ENCODE peak calls at places on chromosomes 2 and 18, in five cellular contexts. H is SK-N-SH, E is HepG2, U is K562, S is H1. G is an unnamed sample.

GRCh38 chr2:73009177-73009839 is 62.2 kb downstream of the SFXN5 start:
- DNase-seq in E (no peak), U (no peak), H (no peak), S (no peak), G (no peak)

GRCh38 chr18:29301048-29301447 is 1124.1 kb upstream of the CDH2 start:
- DNase-seq in H (no peak), U (no peak), E (no peak), S (no peak), G (no peak)

GRCh38 chr2:156157670-156158069 is 174.9 kb downstream of the NR4A2 start:
- DNase-seq in U (no peak), E (no peak), H (no peak), S (no peak), G (no peak)

GRCh38 chr2:15300645-15301573 is 260.2 kb downstream of the NBAS start:
- DNase-seq in H (no peak), S (no peak), U (no peak), E (no peak), G (no peak)

GRCh38 chr18:62399781-62400308 is 74.7 kb downstream of the TNFRSF11A start:
- DNase-seq in H (peak; percentile 39), S (no peak), U (no peak), E (peak; percentile 79), G (no peak)

GRCh38 chr18:44826418-44827259 is 146.0 kb downstream of the SETBP1 start:
- DNase-seq in E (no peak), H (no peak), S (no peak), U (no peak), G (no peak)

GRCh38 chr2:109727929-109728447 is 66.1 kb upstream of the RGPD5 start:
- DNase-seq in U (no peak), E (no peak), H (no peak), S (no peak), G (no peak)

GRCh38 chr2:16972276-16972675 is 306.6 kb upstream of the CYRIA start:
- DNase-seq in S (no peak), E (no peak), U (no peak), H (no peak), G (no peak)

GRCh38 chr2:215717627-215718412 is 282.0 kb upstream of the FN1 start:
- DNase-seq in H (no peak), U (no peak), E (no peak), S (no peak), G (no peak)

GRCh38 chr18:76619342-76620315 is 124.6 kb upstream of the ZNF516 start:
- DNase-seq in E (no peak), U (no peak), S (no peak), H (no peak), G (no peak)

GRCh38 chr2:80326214-80326613 is 21.7 kb upstream of the LRRTM1 start:
- DNase-seq in H (peak; percentile 45), S (no peak), U (peak; percentile 12), E (peak; percentile 18), G (peak; percentile 17)

GRCh38 chr2:179486969-179487752 is 222.5 kb upstream of the SESTD1 start:
- DNase-seq in U (no peak), S (no peak), H (no peak), E (no peak), G (no peak)

GRCh38 chr2:226077841-226078240 is 678.3 kb downstream of the NYAP2 start:
- DNase-seq in U (no peak), H (no peak), S (no peak), E (no peak), G (no peak)

GRCh38 chr2:8525582-8526402 is 156.1 kb upstream of the ID2 start:
- DNase-seq in E (peak; percentile 92), U (peak; percentile 94), S (peak; percentile 10), H (peak; percentile 79), G (peak; percentile 90)

DNA sequence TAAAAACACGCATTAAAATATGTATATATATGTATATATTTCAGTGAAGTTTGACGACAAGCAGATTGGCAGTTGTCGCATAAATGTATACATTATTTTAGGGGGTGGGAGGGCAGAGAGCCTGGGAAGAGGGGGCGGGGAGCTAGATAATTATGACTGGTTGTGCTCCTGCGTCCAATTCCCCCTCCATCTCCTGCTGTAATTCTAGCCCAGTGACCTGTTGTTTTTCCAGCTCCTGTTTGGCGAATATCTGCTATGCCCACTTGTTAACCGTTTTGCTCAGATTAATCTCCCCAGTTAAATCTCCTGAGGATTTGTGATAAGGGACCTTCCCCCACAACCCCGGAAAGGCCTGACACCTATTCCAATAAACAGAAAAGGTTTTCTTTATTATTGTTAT is 684 bp downstream of the UNC80 start:
- DNase-seq in H (peak; percentile 82), E (no peak), U (no peak), S (no peak), G (no peak)
- TF ChIP-seq RFX5 in H (no peak), E (no peak), U (no peak), S (no peak), G (no peak)

GRCh38 chr2:144467479-144468210 is 52.3 kb downstream of the ZEB2 start:
- DNase-seq in S (no peak), H (no peak), U (no peak), E (no peak), G (no peak)
- H4K20me1 ChIP-seq in S (no peaks in the 10 kb centered on the region), H (peaks cover 56% of the 10 kb centered on the region), U (peaks cover 12% of the 10 kb centered on the region), E (no peaks in the 10 kb centered on the region), G (no peaks in the 10 kb centered on the region)

GRCh38 chr2:1618974-1619373 is 125.3 kb downstream of the PXDN start:
- DNase-seq in E (no peak), S (no peak), U (no peak), H (no peak), G (no peak)

GRCh38 chr2:1621041-1621440 is 123.3 kb downstream of the PXDN start:
- DNase-seq in U (no peak), S (no peak), E (no peak), H (no peak), G (no peak)

GRCh38 chr2:1618191-1618961 is 125.9 kb downstream of the PXDN start:
- DNase-seq in E (no peak), H (no peak), S (no peak), U (no peak), G (no peak)

GRCh38 chr2:1621501-1621900 is 122.8 kb downstream of the PXDN start:
- DNase-seq in H (no peak), E (no peak), S (no peak), U (no peak), G (no peak)

DNA sequence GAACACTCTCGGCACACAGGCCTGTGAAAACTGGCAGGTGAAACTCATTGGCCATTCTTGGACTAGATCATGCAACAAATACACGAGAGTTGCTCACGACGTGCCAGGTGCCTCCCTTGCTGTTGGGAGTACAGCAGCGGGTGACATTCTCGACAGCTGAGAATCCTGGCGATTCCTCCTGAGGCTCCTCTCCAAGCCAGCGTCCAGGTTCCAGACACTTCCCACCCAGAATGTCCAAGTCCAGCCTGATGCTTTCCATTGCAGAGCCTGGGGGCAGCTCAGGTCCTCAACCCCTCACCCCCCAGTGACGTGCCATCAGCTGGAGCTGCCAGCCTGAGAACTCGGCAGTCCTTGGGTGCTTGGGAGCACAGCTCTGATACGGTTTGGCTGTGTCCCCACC is 124.2 kb downstream of the PXDN start:
- DNase-seq in H (no peak), E (no peak), U (no peak), S (no peak), G (no peak)
- TF ChIP-seq POLR2AphosphoS5 in H (no peak), E (no peak), U (no peak), S (no peak), G (no peak)

DNA sequence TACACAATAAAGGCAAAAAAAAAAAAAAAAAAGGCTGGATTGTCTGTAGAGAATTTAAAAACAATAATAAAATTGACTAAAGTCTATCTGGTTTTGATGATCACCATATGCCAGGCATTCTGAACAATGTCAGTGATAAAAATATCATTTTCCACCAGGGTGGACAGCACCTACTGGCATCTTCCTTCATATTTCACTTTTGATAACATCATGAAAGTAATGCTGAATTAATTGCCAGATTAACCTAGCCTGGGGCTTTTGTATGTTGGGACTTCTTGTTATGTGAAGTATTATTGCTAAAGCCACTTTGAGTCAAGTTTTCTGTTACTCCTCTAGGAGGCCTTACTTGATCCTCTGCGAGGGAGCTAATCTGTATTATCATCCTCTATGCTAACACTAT is 73.8 kb upstream of the FAM98A start:
- DNase-seq in H (peak; percentile 6), U (no peak), E (no peak), S (no peak), G (no peak)
- TF ChIP-seq RFX5 in H (no peak), U (no peak), E (no peak), S (no peak), G (no peak)

GRCh38 chr2:144404621-144405312 is 115.2 kb downstream of the ZEB2 start:
- DNase-seq in H (no peak), S (no peak), U (no peak), E (no peak), G (no peak)

GRCh38 chr2:144401036-144401435 is 118.9 kb downstream of the ZEB2 start:
- DNase-seq in U (no peak), E (no peak), H (no peak), S (no peak), G (no peak)

GRCh38 chr2:144405313-144405710 is 114.6 kb downstream of the ZEB2 start:
- DNase-seq in H (no peak), E (no peak), U (no peak), S (no peak), G (no peak)

GRCh38 chr2:144403940-144404339 is 116.0 kb downstream of the ZEB2 start:
- DNase-seq in U (no peak), E (peak; percentile 7), H (no peak), S (no peak), G (no peak)

GRCh38 chr2:144402282-144402681 is 117.6 kb downstream of the ZEB2 start:
- DNase-seq in E (no peak), S (no peak), U (no peak), H (peak; percentile 8), G (no peak)
- H4K20me1 ChIP-seq in E (no peaks in the 10 kb centered on the region), S (no peaks in the 10 kb centered on the region), U (peaks cover 3% of the 10 kb centered on the region), H (no peaks in the 10 kb centered on the region), G (no peaks in the 10 kb centered on the region)

GRCh38 chr2:38742797-38743559 is 8.2 kb downstream of the SRSF7 start:
- DNase-seq in U (no peak), S (no peak), H (no peak), E (no peak), G (no peak)
- TF ChIP-seq POLR2AphosphoS5 in U (peak; percentile 71), S (peak; percentile 66), H (no peak), E (no peak), G (peak; percentile 62)

GRCh38 chr2:96931966-96932365 is 54.4 kb downstream of the FAM178B start:
- DNase-seq in E (no peak), H (no peak), U (no peak), S (no peak), G (no peak)

GRCh38 chr2:96933528-96933927 is 52.9 kb downstream of the FAM178B start:
- DNase-seq in H (peak; percentile 44), E (no peak), S (no peak), U (no peak), G (no peak)

GRCh38 chr2:96931461-96931860 is 54.9 kb downstream of the FAM178B start:
- DNase-seq in E (no peak), S (no peak), U (no peak), H (no peak), G (no peak)

GRCh38 chr2:96934831-96935545 is 51.4 kb downstream of the FAM178B start:
- DNase-seq in E (no peak), S (no peak), H (no peak), U (no peak), G (no peak)

DNA sequence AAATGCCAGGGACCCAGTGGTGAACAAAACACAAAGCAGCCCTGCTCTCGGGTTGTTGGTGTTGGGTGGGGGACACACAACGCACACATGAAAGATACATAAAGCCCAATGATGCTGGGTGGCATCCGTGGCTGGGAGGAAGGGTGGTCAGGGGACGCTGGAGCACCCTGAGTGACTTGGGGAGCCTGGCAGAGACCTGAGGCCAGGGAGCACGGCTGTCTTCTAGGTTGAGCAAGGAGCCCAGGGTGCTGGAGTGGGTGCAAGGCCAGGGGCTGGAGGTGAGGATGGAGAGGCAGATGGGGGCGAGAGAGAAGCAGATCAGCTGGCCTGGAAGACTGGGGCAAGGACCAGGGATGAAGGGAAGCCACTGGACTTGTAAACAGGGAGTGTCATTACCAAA is 52.3 kb downstream of the FAM178B start:
- DNase-seq in U (no peak), S (no peak), H (no peak), E (no peak), G (no peak)
- TF ChIP-seq RFX5 in U (no peak), S (no peak), H (no peak), E (no peak), G (no peak)

G was measured in GM12878.